ENCODE peak calls at places on chromosomes 13 and 19, in eight cellular contexts. K, Z, V, S, G, T, E and B are unnamed samples.
A peak's percentile ranks its signal among the peaks of the same experiment; 100 is the strongest.

GRCh38 chr13:58994778-58995177 is 1169.0 kb downstream of the DIAPH3 start:
- DNase-seq in K (no peak), Z (no peak), V (no peak), S (peak; percentile 10), G (no peak), T (no peak), E (no peak), B (no peak)

GRCh38 chr19:38852231-38853044 is 2.7 kb upstream of the HNRNPL start:
- DNase-seq in K (peak; percentile 57), Z (no peak), V (peak; percentile 56), S (peak; percentile 80), G (peak; percentile 76), T (peak; percentile 46), E (peak; percentile 47), B (peak; percentile 62)

GRCh38 chr19:1568320-1569019 is at the start of gene MEX3D:
- DNase-seq in K (peak; percentile 50), Z (peak; percentile 89), V (peak; percentile 85), S (peak; percentile 91), G (peak; percentile 82), T (peak; percentile 59), E (peak; percentile 79), B (peak; percentile 77)

GRCh38 chr13:74133657-74134201 is 475 bp downstream of the KLF12 start:
- DNase-seq in K (peak; percentile 88), Z (peak; percentile 89), V (peak; percentile 81), S (peak; percentile 95), G (peak; percentile 92), T (peak; percentile 69), E (peak; percentile 93), B (peak; percentile 96)

GRCh38 chr13:89401209-89401810 is 1730.1 kb downstream of the SLITRK5 start:
- DNase-seq in K (no peak), Z (no peak), V (no peak), S (no peak), G (no peak), T (no peak), E (no peak), B (no peak)

GRCh38 chr13:108561152-108561551 is 68.3 kb upstream of the MYO16 start:
- DNase-seq in K (no peak), Z (no peak), V (no peak), S (no peak), G (no peak), T (no peak), E (no peak), B (no peak)

GRCh38 chr19:50490411-50490811 is 13.8 kb upstream of the GARIN5A start:
- DNase-seq in K (no peak), Z (no peak), V (no peak), S (no peak), G (peak; percentile 51), T (no peak), E (no peak), B (no peak)

GRCh38 chr13:98778749-98779148 is 26.3 kb upstream of the SLC15A1 start:
- DNase-seq in K (no peak), Z (no peak), V (no peak), S (no peak), G (no peak), T (no peak), E (no peak), B (no peak)

GRCh38 chr19:28531979-28532378 is 681.0 kb downstream of the UQCRFS1 start:
- DNase-seq in K (no peak), Z (no peak), V (no peak), S (no peak), G (no peak), T (no peak), E (no peak), B (no peak)

GRCh38 chr13:43309301-43309700 is 285.9 kb downstream of the DNAJC15 start:
- DNase-seq in K (no peak), Z (no peak), V (no peak), S (no peak), G (no peak), T (no peak), E (no peak), B (no peak)

GRCh38 chr19:10260141-10260584 is 8.1 kb downstream of the MRPL4 start:
- DNase-seq in K (no peak), Z (no peak), V (no peak), S (no peak), G (no peak), T (no peak), E (peak; percentile 22), B (no peak)

GRCh38 chr19:51676566-51677083 is 16.5 kb upstream of the SPACA6 start:
- DNase-seq in K (no peak), Z (no peak), V (no peak), S (no peak), G (no peak), T (no peak), E (no peak), B (peak; percentile 61)

GRCh38 chr19:32122258-32122657 is 223.2 kb upstream of the ZNF507 start:
- DNase-seq in K (no peak), Z (no peak), V (no peak), S (no peak), G (no peak), T (no peak), E (no peak), B (no peak)

GRCh38 chr13:109998808-109999528 is 212.6 kb upstream of the IRS2 start:
- DNase-seq in K (no peak), Z (no peak), V (no peak), S (no peak), G (no peak), T (no peak), E (no peak), B (no peak)

GRCh38 chr19:45547965-45548609 is 36.5 kb downstream of the OPA3 start:
- DNase-seq in K (no peak), Z (no peak), V (no peak), S (no peak), G (no peak), T (no peak), E (no peak), B (peak; percentile 25)

GRCh38 chr19:35118268-35119026 is 2.8 kb downstream of the FXYD3 start:
- DNase-seq in K (no peak), Z (no peak), V (no peak), S (no peak), G (no peak), T (no peak), E (no peak), B (no peak)

GRCh38 chr19:33493401-33494275 is 28.0 kb downstream of the PEPD start:
- DNase-seq in K (no peak), Z (no peak), V (no peak), S (no peak), G (no peak), T (no peak), E (no peak), B (no peak)

GRCh38 chr19:33497151-33497777 is 24.3 kb downstream of the PEPD start:
- DNase-seq in K (no peak), Z (no peak), V (no peak), S (no peak), G (no peak), T (no peak), E (no peak), B (no peak)

GRCh38 chr19:33497778-33498175 is 23.8 kb downstream of the PEPD start:
- DNase-seq in K (no peak), Z (no peak), V (no peak), S (no peak), G (no peak), T (no peak), E (no peak), B (no peak)

GRCh38 chr19:33496496-33496895 is 25.1 kb downstream of the PEPD start:
- DNase-seq in K (no peak), Z (no peak), V (no peak), S (no peak), G (no peak), T (no peak), E (no peak), B (no peak)

DNA sequence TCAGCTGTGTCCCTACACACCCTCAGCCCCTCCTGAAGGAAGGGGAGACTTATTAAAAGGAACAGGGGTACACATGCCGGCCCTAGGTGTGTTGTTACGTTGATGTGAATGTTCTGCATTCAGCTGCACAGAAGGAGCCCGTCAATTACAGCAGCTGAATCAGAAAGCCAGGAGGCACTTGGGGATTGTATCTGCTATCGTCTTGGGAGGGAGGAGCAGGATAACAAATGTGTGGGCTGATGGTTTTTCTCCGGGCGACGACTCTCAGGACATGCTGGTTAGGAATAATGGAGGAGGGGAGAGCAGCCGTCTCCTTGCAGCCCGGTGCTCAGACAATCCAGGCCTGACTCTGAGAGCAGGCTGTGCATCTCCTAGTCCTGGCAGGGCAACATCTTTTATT is 25.6 kb downstream of the PEPD start:
- DNase-seq in K (no peak), Z (no peak), V (no peak), S (no peak), G (no peak), T (no peak), E (no peak), B (no peak)
- H3K4me3 ChIP-seq in K (no peak overlapping the region), Z (no peak overlapping the region), V (no peak overlapping the region), S (no peak overlapping the region), G (no peak overlapping the region), T (no peak overlapping the region), E (no peak overlapping the region), B (no peak overlapping the region)

GRCh38 chr13:26295812-26296211 is 41.9 kb downstream of the CDK8 start:
- DNase-seq in K (no peak), Z (no peak), V (no peak), S (no peak), G (no peak), T (no peak), E (no peak), B (no peak)

GRCh38 chr13:26300140-26300539 is 46.2 kb downstream of the CDK8 start:
- DNase-seq in K (no peak), Z (no peak), V (no peak), S (no peak), G (peak; percentile 6), T (no peak), E (no peak), B (no peak)

GRCh38 chr13:26299168-26299788 is 45.3 kb downstream of the CDK8 start:
- DNase-seq in K (no peak), Z (no peak), V (no peak), S (no peak), G (no peak), T (no peak), E (no peak), B (no peak)
- H3K27ac ChIP-seq in K (no peak overlapping the region), Z (no peak overlapping the region), V (no peak overlapping the region), S (no peak overlapping the region), G (no peak overlapping the region), T (no peak overlapping the region), E (no peak overlapping the region), B (no peak overlapping the region)

DNA sequence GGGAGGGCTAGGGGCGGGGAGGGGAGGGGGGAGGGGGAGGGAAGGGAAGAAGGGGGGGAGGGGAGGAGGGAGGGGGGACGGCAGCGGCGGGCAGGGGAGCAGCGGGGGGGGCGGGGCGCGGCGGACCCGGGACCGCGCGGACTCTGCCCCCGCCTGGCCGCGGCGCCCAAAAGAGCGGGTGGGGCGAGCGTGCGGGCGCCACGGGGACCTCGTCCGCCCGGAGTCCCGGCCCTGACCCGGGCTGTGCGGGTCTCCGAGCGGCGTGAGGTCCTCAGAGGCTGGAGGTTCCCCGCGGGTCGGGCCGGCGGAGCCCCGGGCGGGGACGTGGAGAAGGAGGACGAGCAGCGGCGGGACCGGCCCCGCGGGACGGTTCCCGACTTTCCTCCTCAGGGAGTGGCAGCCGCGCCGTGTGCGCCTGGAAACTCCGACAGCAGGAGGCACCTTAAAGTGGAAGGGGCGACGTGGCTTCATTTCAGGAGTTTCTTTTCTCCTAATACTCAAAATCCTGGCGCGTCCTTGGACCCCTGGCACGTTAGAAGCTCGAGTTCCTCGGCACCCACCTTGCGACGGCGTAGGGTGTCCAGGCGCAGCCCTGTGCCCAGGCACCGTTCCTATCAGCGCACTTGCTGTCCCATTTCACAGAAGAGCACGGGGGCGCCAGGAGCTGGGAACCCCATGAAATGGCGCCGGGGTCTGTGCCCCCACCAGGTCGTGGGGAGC is 518 bp upstream of the PLPP2 start:
- DNase-seq in K (no peak), Z (no peak), V (no peak), S (no peak), G (no peak), T (no peak), E (no peak), B (no peak)
- H3K4me1 ChIP-seq in K (peaks cover 27% of the 10 kb centered on the region), Z (no peaks in the 10 kb centered on the region), V (no peaks in the 10 kb centered on the region), S (no peaks in the 10 kb centered on the region), G (no peaks in the 10 kb centered on the region), T (no peaks in the 10 kb centered on the region), E (peaks cover 14% of the 10 kb centered on the region), B (peaks cover 9% of the 10 kb centered on the region)

GRCh38 chr19:18438331-18439024 is 545 bp upstream of the ISYNA1 start:
- DNase-seq in K (no peak), Z (peak; percentile 80), V (no peak), S (no peak), G (peak; percentile 54), T (no peak), E (no peak), B (no peak)
- H3K4me3 ChIP-seq in K (peak overlapping the region; percentile 58), Z (peak overlapping the region; percentile 55), V (peak overlapping the region; percentile 68), S (no peak overlapping the region), G (peak overlapping the region; percentile 45), T (peak overlapping the region; percentile 34), E (no peak overlapping the region), B (no peak overlapping the region)